ENCODE peak calls at places on chromosome 3, in seven cellular contexts. O, J, D, P, K, H and Q are unnamed samples.

GRCh38 chr3:46095307-46095706 is 68.0 kb upstream of the XCR1 start:
- DNase-seq in D (no peak), P (peak; percentile 73), J (no peak), K (peak; percentile 49), H (no peak), O (no peak), Q (no peak)

GRCh38 chr3:111749171-111750170 is 109.6 kb upstream of the PHLDB2 start:
- DNase-seq in O (no peak), H (no peak), K (no peak), D (no peak), P (no peak), J (no peak), Q (no peak)

GRCh38 chr3:171781711-171782127 is 28.6 kb downstream of the PLD1 start:
- DNase-seq in O (no peak), P (no peak), K (no peak), J (no peak), D (no peak), H (peak; percentile 44), Q (no peak)

GRCh38 chr3:149288655-149289054 is 44.8 kb downstream of the TM4SF18 start:
- DNase-seq in O (no peak), D (no peak), J (no peak), H (no peak), P (no peak), K (no peak), Q (no peak)

GRCh38 chr3:27049792-27050191 is 319.4 kb downstream of the NEK10 start:
- DNase-seq in K (no peak), P (no peak), H (no peak), J (no peak), O (no peak), D (no peak), Q (no peak)

GRCh38 chr3:182133752-182134151 is 422.0 kb downstream of the SOX2 start:
- DNase-seq in P (no peak), D (no peak), O (no peak), K (no peak), H (no peak), J (no peak), Q (no peak)

GRCh38 chr3:8964436-8965370 is 1.4 kb upstream of the RAD18 start:
- DNase-seq in P (no peak), D (no peak), J (no peak), H (peak; percentile 86), O (peak; percentile 82), K (no peak), Q (no peak)

GRCh38 chr3:151879037-151879436 is 5.6 kb downstream of the SUCNR1 start:
- DNase-seq in H (peak; percentile 37), D (no peak), K (no peak), P (no peak), O (no peak), J (no peak), Q (no peak)

GRCh38 chr3:51391566-51392300 is 648 bp downstream of the RBM15B start:
- DNase-seq in H (peak; percentile 60), D (peak; percentile 23), K (peak; percentile 61), O (no peak), J (no peak), P (peak; percentile 59), Q (no peak)

GRCh38 chr3:113006350-113007056 is 15.7 kb downstream of the GTPBP8 start:
- DNase-seq in K (no peak), J (no peak), D (no peak), H (no peak), P (no peak), O (no peak), Q (no peak)

GRCh38 chr3:157275832-157276231 is 115.9 kb upstream of the CCNL1 start:
- DNase-seq in K (no peak), D (no peak), P (no peak), J (no peak), H (no peak), O (no peak), Q (no peak)

GRCh38 chr3:4351872-4352271 is 48.7 kb downstream of the SETMAR start:
- DNase-seq in K (no peak), J (no peak), P (no peak), D (no peak), H (no peak), O (no peak), Q (no peak)

GRCh38 chr3:165466856-165467255 is 270.7 kb upstream of the SLITRK3 start:
- DNase-seq in J (no peak), D (no peak), P (no peak), K (no peak), H (no peak), O (no peak), Q (no peak)

DNA sequence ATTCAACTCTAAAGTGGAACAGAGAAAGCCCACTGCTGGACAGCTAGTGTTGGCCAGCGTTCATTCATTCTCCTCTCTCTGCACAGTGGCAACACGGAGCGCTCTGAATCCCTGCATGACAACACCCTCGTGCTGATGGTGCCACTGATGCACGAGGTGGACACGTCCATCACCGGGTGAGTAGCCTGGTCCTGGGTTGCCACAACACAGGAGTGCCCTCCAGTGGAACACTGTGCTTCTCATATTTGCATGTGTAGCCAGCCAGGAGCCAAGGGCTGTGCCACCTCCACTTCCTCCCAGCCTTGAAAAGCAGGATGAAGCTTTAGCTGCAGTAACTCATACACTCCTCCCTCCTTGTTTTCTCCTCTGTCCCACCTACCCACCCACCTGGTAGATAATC is 120.0 kb upstream of the CTDSPL start:
- DNase-seq in J (peak; percentile 68), H (peak; percentile 31), P (peak; percentile 7), O (peak; percentile 36), D (peak; percentile 19), K (no peak), Q (no peak)
- TF ChIP-seq CTCF in J (peak; percentile 11), H (no peak), P (peak; percentile 34), O (peak; percentile 29), D (peak; percentile 43), K (no peak), Q (peak; percentile 36)

DNA sequence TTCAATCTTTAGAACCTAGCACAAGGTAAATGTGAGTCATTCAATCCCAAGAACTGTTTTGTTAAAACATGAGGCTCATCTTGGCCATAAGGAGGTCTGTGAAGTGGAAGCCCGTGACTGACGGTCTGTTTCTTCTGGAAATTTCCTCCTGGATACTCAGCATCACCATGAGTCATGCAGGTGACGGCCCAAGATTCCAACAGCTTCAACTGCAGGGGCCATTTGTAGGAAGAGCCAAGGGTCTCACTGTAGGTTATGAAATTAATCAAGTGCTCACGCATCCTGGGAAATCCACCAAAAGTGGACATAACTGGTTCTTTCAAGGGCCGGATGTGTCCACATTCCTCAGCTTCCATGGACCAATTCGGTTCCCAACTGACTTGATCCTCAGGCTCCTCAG is 8.7 kb downstream of the MAP6D1 start:
- DNase-seq in H (peak; percentile 38), J (no peak), K (no peak), D (no peak), O (no peak), P (no peak), Q (no peak)
- TF ChIP-seq CTCF in H (no peak), J (no peak), K (no peak), D (no peak), O (no peak), P (no peak), Q (no peak)

GRCh38 chr3:186854146-186854545 is 11.6 kb downstream of the ADIPOQ start:
- DNase-seq in K (no peak), H (no peak), P (no peak), D (no peak), J (no peak), O (no peak), Q (no peak)

GRCh38 chr3:186847437-186847836 is 4.9 kb downstream of the ADIPOQ start:
- DNase-seq in J (no peak), O (no peak), K (no peak), D (no peak), P (no peak), H (no peak), Q (no peak)

GRCh38 chr3:186844908-186845307 is 2.4 kb downstream of the ADIPOQ start:
- DNase-seq in K (no peak), P (no peak), O (no peak), D (no peak), H (no peak), J (no peak), Q (no peak)

GRCh38 chr3:186852994-186853393 is 10.5 kb downstream of the ADIPOQ start:
- DNase-seq in P (no peak), K (no peak), D (no peak), O (no peak), J (no peak), H (no peak), Q (no peak)

GRCh38 chr3:186849392-186849975 is 7.0 kb downstream of the ADIPOQ start:
- DNase-seq in D (no peak), O (no peak), P (peak; percentile 85), J (no peak), H (peak; percentile 43), K (peak; percentile 65), Q (no peak)
- TF ChIP-seq CTCF in D (peak; percentile 62), O (no peak), P (peak; percentile 91), J (peak; percentile 18), H (peak; percentile 20), K (peak; percentile 40), Q (peak; percentile 65)

GRCh38 chr3:176430244-176430893 is 766.9 kb downstream of the TBL1XR1 start:
- DNase-seq in H (peak; percentile 75), D (no peak), J (no peak), K (peak; percentile 20), O (no peak), P (peak; percentile 46), Q (no peak)
- TF ChIP-seq CTCF in H (peak; percentile 58), D (peak; percentile 85), J (peak; percentile 23), K (no peak), O (peak; percentile 46), P (peak; percentile 86), Q (peak; percentile 90)

DNA sequence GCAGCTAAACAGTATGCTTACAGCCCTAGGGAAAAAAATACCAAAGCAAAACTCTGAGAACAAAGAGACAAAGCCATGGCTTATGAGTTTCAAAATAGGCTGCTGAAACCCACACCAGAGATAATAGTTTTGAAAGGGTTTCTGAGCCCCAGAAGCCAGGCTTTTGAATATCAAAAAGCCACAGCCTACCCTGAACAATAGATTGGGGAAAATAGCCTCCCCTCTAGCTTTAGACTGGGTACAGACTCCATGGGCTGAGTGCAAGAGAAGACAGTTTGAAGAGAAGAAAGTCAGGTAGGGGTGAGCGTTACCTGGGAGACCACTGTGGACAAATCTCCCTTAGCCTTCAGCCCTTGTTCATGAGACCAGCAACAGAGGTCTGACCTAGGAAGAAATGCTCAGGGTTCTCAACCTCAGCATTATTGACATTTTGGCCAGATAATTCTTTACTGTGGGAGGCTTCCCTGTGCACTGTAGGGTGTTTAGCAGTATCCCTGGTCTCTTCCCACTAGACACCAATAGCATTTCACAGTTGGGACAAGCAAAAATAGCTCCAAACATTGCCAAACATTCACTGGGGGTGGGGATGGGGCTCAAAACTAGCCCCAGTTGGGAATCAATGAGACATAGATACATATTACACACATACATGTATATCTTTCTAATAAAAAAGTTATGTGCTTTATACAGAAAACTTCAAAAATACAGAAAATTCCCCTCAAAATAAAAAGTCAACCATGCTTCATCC is 11.6 kb upstream of the TAFA4 start:
- DNase-seq in J (no peak), O (no peak), D (no peak), H (no peak), K (no peak), P (no peak), Q (no peak)
- TF ChIP-seq CTCF in J (no peak), O (no peak), D (no peak), H (no peak), K (no peak), P (no peak), Q (no peak)